ENCODE peak calls at places on chromosomes 4 and X, in nine cellular contexts. Q, D, M, Z, T, X, V, G and W are unnamed samples.

GRCh38 chr4:8599657-8600056 is 7.1 kb downstream of the CPZ start:
- DNase-seq in V (no peak), T (no peak), G (peak), X (no peak), Q (no peak), D (no peak), Z (peak), M (no peak), W (no peak)

GRCh38 chrX:40058719-40059118 is 39.0 kb downstream of the BCOR start:
- DNase-seq in M (peak), T (no peak), V (no peak), Q (no peak), X (no peak), D (no peak), Z (no peak), G (no peak), W (no peak)

GRCh38 chr4:86848136-86848535 is 1.0 kb downstream of the SLC10A6 start:
- DNase-seq in Z (no peak), M (no peak), Q (no peak), G (no peak), V (no peak), T (no peak), D (no peak), X (no peak), W (no peak)

GRCh38 chr4:56134272-56134671 is 185.5 kb downstream of the CEP135 start:
- DNase-seq in X (peak), G (no peak), V (no peak), Q (no peak), D (no peak), Z (no peak), M (no peak), T (no peak), W (no peak)

GRCh38 chr4:101355767-101356702 is 8.7 kb upstream of the PPP3CA start:
- DNase-seq in X (no peak), Q (no peak), D (peak), V (no peak), M (no peak), Z (peak), T (no peak), G (peak), W (no peak)

GRCh38 chr4:5728451-5728850 is 17.4 kb downstream of the EVC start:
- DNase-seq in X (no peak), Q (no peak), D (no peak), G (no peak), V (no peak), T (no peak), M (no peak), Z (no peak), W (no peak)

GRCh38 chr4:6352031-6352763 is 82.5 kb downstream of the WFS1 start:
- DNase-seq in Z (no peak), X (no peak), M (no peak), T (no peak), D (no peak), V (no peak), G (no peak), Q (no peak), W (no peak)

GRCh38 chrX:69412661-69413060 is 91.5 kb upstream of the NALF2 start:
- DNase-seq in T (no peak), Z (no peak), G (no peak), V (no peak), Q (no peak), X (no peak), D (no peak), M (no peak), W (no peak)

GRCh38 chr4:148061795-148062194 is 329.9 kb downstream of the ARHGAP10 start:
- DNase-seq in D (no peak), T (no peak), M (peak), Z (no peak), Q (no peak), G (no peak), V (no peak), X (no peak), W (peak)

GRCh38 chr4:78569291-78569821 is 17.8 kb downstream of the ANXA3 start:
- DNase-seq in G (peak), D (peak), Z (peak), X (no peak), M (no peak), Q (no peak), V (no peak), T (no peak), W (no peak)

GRCh38 chr4:72340803-72341431 is 228.1 kb downstream of the ADAMTS3 start:
- DNase-seq in V (no peak), Z (no peak), G (no peak), Q (no peak), M (no peak), X (no peak), D (peak), T (no peak), W (no peak)

GRCh38 chr4:183100298-183100599 is 1.2 kb downstream of the WWC2 start:
- DNase-seq in X (no peak), V (no peak), G (no peak), M (no peak), Q (no peak), Z (no peak), T (no peak), D (no peak), W (no peak)
- H3K4me3 ChIP-seq in X (peak), V (peak), G (peak), M (no peak), Q (peak), Z (peak), T (no peak), D (peak), W (peak)

GRCh38 chrX:10415704-10416001 is 204.7 kb downstream of the MID1 start:
- DNase-seq in Q (no peak), M (no peak), G (no peak), V (no peak), D (no peak), Z (no peak), T (no peak), X (no peak), W (no peak)
- H3K4me3 ChIP-seq in Q (no peak), M (no peak), G (no peak), V (no peak), D (no peak), Z (no peak), T (no peak), X (no peak), W (no peak)

GRCh38 chrX:78139160-78140123 is at the start of gene TAF9B:
- DNase-seq in V (peak), M (peak), X (peak), D (peak), G (peak), T (peak), Z (peak), Q (peak), W (peak)

DNA sequence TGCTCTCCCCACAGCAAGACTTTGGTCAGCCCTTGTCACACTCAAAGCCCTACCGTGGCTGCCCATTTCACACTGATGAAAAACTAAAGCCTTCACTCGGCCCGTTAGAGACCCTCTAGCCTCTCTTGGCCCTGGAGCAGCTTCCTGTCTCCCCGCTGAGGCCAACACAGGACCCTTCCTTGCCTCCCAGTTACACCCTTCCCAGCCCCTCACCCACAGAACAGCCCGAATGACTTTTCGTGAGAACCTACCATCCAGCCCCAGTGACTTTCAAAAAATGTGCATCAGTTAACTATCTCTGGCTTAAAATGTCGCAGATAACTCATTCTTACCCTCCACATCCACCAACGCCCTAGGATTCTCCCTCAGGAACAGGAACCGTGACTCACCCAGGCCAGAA is 756 bp upstream of the TAF9B start:
- DNase-seq in M (no peak), V (no peak), Z (no peak), T (no peak), D (no peak), G (no peak), Q (no peak), X (no peak), W (no peak)
- H3K4me3 ChIP-seq in M (no peak), V (no peak), Z (peak), T (no peak), D (no peak), G (no peak), Q (no peak), X (no peak), W (no peak)

GRCh38 chrX:149469406-149469805 is 35.7 kb downstream of the IDS start:
- DNase-seq in D (no peak), M (no peak), V (no peak), Z (no peak), Q (no peak), X (no peak), T (no peak), G (no peak), W (no peak)

GRCh38 chrX:149472620-149473019 is 32.5 kb downstream of the IDS start:
- DNase-seq in Q (no peak), T (no peak), X (no peak), M (no peak), Z (no peak), G (no peak), V (no peak), D (no peak), W (no peak)

GRCh38 chrX:149473966-149474365 is 31.1 kb downstream of the IDS start:
- DNase-seq in Z (no peak), D (no peak), V (no peak), M (no peak), T (no peak), X (no peak), G (no peak), Q (no peak), W (no peak)

GRCh38 chrX:149473092-149473491 is 32.0 kb downstream of the IDS start:
- DNase-seq in D (no peak), G (no peak), T (no peak), Q (no peak), V (no peak), X (no peak), M (no peak), Z (no peak), W (no peak)

DNA sequence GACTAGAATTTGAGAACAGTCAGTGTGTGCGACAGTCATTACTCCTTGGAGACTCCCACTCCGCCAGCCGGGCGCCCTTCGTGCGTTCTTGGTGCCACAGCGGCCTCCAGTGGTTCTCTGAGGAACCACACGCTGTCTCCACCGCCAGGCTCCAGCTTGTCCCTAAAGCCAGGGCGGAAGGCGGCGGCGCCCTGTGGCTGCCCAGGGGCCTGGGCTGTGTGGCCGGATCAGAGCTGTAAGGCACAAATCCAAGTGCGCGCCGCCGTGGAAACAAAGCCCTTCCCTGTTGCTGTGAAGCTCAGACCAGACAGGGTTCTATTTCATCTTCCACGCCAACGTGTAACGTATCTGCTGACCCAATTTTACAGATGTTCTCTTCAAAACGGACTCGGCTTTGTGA is 34.1 kb downstream of the IDS start:
- DNase-seq in M (peak), D (peak), T (peak), X (peak), Q (peak), G (no peak), Z (peak), V (peak), W (peak)
- H3K4me3 ChIP-seq in M (no peak), D (no peak), T (no peak), X (no peak), Q (no peak), G (peak), Z (no peak), V (no peak), W (no peak)

GRCh38 chrX:104968241-104968640 is 252.3 kb downstream of the TEX13A start:
- DNase-seq in G (no peak), T (no peak), D (no peak), Q (no peak), Z (no peak), V (no peak), M (no peak), X (no peak), W (no peak)

GRCh38 chrX:104972737-104973136 is 247.8 kb downstream of the TEX13A start:
- DNase-seq in X (no peak), D (peak), V (no peak), Q (no peak), T (no peak), M (no peak), Z (no peak), G (no peak), W (no peak)
- H3K4me3 ChIP-seq in X (no peak), D (no peak), V (no peak), Q (no peak), T (no peak), M (no peak), Z (no peak), G (no peak), W (no peak)

GRCh38 chr4:45679411-45679810 is 444.4 kb downstream of the GABRG1 start:
- DNase-seq in G (no peak), T (no peak), M (no peak), D (no peak), Q (no peak), Z (no peak), V (no peak), X (no peak), W (no peak)
- H3K4me3 ChIP-seq in G (no peak), T (no peak), M (no peak), D (no peak), Q (no peak), Z (no peak), V (no peak), X (no peak), W (no peak)

GRCh38 chr4:168641811-168642140 is 144.9 kb downstream of the PALLD start:
- DNase-seq in G (no peak), D (no peak), M (no peak), T (no peak), Q (no peak), V (no peak), Z (no peak), X (no peak), W (no peak)
- H3K4me3 ChIP-seq in G (no peak), D (no peak), M (no peak), T (no peak), Q (no peak), V (no peak), Z (no peak), X (no peak), W (no peak)

DNA sequence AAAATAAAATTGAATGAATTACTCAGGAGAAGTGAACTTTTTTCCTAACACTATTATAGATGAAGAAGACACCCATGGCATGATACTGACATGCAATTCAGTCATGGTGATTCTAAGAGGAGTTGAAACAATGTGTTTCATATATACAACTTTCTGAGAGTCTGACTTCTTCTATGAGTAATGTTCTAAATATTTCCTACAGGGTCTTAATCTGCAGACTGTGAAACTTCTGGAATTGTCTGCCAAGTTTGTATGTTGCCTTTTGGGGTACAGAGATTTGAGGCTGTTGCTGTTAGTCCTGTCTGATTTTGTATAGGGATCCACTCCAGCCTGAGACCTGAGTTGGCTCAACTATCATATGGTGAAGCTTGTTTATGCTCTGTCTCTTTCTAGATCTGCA is 160.6 kb upstream of the GATB start:
- DNase-seq in G (no peak), Z (no peak), T (no peak), X (no peak), Q (no peak), M (no peak), D (no peak), V (no peak), W (no peak)
- H3K4me3 ChIP-seq in G (no peak), Z (no peak), T (no peak), X (no peak), Q (no peak), M (no peak), D (no peak), V (no peak), W (no peak)

GRCh38 chrX:9466711-9467110 is 1.9 kb downstream of the TBL1X start:
- DNase-seq in V (no peak), T (no peak), Q (no peak), D (no peak), G (no peak), X (no peak), Z (no peak), M (no peak), W (no peak)
- H3K4me3 ChIP-seq in V (peak), T (peak), Q (peak), D (peak), G (peak), X (peak), Z (peak), M (no peak), W (peak)

GRCh38 chr4:16607241-16607640 is 291.2 kb downstream of the LDB2 start:
- DNase-seq in T (no peak), Q (no peak), X (no peak), D (no peak), V (no peak), Z (no peak), G (no peak), M (no peak), W (no peak)

GRCh38 chr4:16608123-16608522 is 290.3 kb downstream of the LDB2 start:
- DNase-seq in Z (no peak), V (no peak), X (no peak), T (no peak), G (no peak), Q (no peak), D (no peak), M (no peak), W (peak)

GRCh38 chr4:16598241-16599224 is 299.9 kb downstream of the LDB2 start:
- DNase-seq in Q (no peak), G (no peak), Z (no peak), V (no peak), M (no peak), T (no peak), D (no peak), X (no peak), W (no peak)

GRCh38 chr4:16607693-16608092 is 290.8 kb downstream of the LDB2 start:
- DNase-seq in D (no peak), V (no peak), T (no peak), X (no peak), Q (no peak), G (no peak), Z (no peak), M (no peak), W (no peak)

GRCh38 chr4:16603178-16603577 is 295.3 kb downstream of the LDB2 start:
- DNase-seq in M (no peak), Q (no peak), V (no peak), T (no peak), Z (no peak), X (no peak), D (no peak), G (no peak), W (no peak)
- H3K4me3 ChIP-seq in M (no peak), Q (no peak), V (no peak), T (no peak), Z (no peak), X (no peak), D (no peak), G (no peak), W (no peak)